ENCODE peak calls at places on chromosome 12, in ten cellular contexts. I is IMR-90, J is adrenal gland, H is transverse colon, A is thyroid gland, F is GM12891, Y is K562, X is stomach, D is NB4, N is lower leg skin. B is an unnamed sample.

GRCh38 chr12:118136559-118137003 is 657 bp downstream of the PEBP1 start:
- DNase-seq in F (peak), H (peak), I (peak), A (peak), N (peak), J (peak), X (peak), D (peak), Y (peak), B (peak)

GRCh38 chr12:97899956-97900355 is 437.4 kb downstream of the RMST start:
- DNase-seq in J (no peak), F (no peak), D (no peak), A (no peak), X (no peak), N (no peak), Y (no peak), I (no peak), H (no peak), B (no peak)

GRCh38 chr12:29639893-29640495 is 142.5 kb upstream of the OVCH1 start:
- DNase-seq in I (no peak), J (no peak), H (no peak), N (no peak), A (no peak), D (no peak), X (no peak), Y (no peak), F (no peak), B (no peak)

GRCh38 chr12:56477521-56478225 is 9.3 kb downstream of the SPRYD4 start:
- DNase-seq in J (no peak), I (no peak), H (no peak), X (no peak), N (no peak), A (no peak), Y (no peak), F (no peak), D (no peak), B (no peak)

GRCh38 chr12:120588948-120589930 is 8.0 kb upstream of the POP5 start:
- DNase-seq in I (no peak), Y (no peak), N (no peak), A (no peak), D (no peak), F (no peak), J (no peak), H (peak), X (no peak), B (no peak)

GRCh38 chr12:3004655-3005565 is 45.7 kb downstream of the TEAD4 start:
- DNase-seq in J (no peak), D (peak), F (peak), Y (no peak), N (no peak), I (no peak), X (no peak), A (peak), H (no peak), B (no peak)

GRCh38 chr12:109289004-109289403 is 20.1 kb downstream of the FOXN4 start:
- DNase-seq in D (no peak), J (no peak), X (no peak), Y (no peak), N (no peak), I (no peak), H (no peak), F (no peak), A (no peak), B (no peak)

GRCh38 chr12:3342051-3342450 is 149.0 kb upstream of the PRMT8 start:
- DNase-seq in J (peak), H (no peak), F (no peak), A (peak), X (peak), N (no peak), D (peak), I (peak), Y (peak), B (peak)

GRCh38 chr12:120417917-120418316 is 20.0 kb upstream of the COX6A1 start:
- DNase-seq in X (no peak), J (no peak), Y (no peak), D (no peak), A (no peak), I (no peak), H (no peak), F (no peak), N (no peak), B (no peak)

GRCh38 chr12:623865-624372 is 39.3 kb downstream of the NINJ2 start:
- DNase-seq in D (no peak), I (no peak), J (no peak), X (no peak), Y (no peak), F (no peak), H (no peak), N (no peak), A (no peak), B (no peak)

GRCh38 chr12:93736640-93737178 is 59.5 kb downstream of the CRADD start:
- DNase-seq in Y (no peak), N (no peak), X (no peak), J (no peak), I (no peak), F (no peak), A (no peak), D (no peak), H (no peak), B (no peak)

GRCh38 chr12:93740721-93741120 is 63.5 kb downstream of the CRADD start:
- DNase-seq in I (peak), F (no peak), J (no peak), N (no peak), A (no peak), Y (no peak), D (no peak), X (no peak), H (no peak), B (peak)

GRCh38 chr12:93737457-93738198 is 60.5 kb downstream of the CRADD start:
- DNase-seq in H (no peak), D (no peak), A (no peak), J (no peak), I (no peak), Y (peak), X (no peak), N (no peak), F (no peak), B (no peak)

GRCh38 chr12:93741741-93742085 is 64.5 kb downstream of the CRADD start:
- DNase-seq in D (no peak), F (no peak), I (no peak), X (no peak), N (no peak), Y (no peak), J (no peak), A (peak), H (no peak), B (no peak)

DNA sequence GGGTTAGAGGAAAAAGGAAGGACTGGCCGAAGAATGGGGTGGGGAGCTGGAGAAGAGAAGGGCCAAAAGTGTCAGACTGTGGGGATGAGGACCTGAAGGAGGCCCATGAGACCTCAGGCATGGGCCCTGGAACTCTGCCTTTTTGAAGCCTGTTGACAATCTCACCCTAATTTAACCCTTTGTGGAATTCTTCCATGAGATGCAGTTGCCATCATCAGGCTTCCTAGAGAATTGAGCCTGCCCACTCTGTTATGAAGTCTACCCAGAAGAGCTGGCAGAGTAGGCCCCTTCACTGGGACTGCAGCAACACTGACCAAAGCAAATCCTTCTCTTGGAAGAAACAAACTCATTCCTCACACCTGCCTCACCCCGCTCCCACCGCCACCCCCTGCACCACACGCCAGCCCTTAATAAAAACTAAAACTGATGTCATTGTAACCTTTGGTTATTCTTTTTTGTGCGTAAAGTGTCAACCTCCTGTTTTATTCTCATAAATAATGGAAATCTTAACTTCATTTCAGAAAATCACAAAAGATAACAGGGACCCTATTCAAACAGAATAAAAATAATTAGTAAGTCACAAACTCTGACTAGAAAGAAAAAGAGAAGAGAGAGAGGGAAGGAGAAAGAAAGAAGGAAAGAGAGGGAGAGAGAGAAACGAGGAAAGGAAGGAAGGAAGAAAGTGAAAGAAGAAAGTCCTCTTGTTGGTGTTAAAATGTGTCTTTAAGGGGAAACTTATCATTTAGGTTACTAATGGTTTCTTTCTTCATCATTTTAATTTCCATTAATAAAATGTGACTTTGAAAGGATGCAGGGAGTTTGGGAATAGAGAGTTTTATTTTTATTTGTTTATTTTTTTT is 61.3 kb downstream of the CRADD start:
- DNase-seq in D (no peak), F (no peak), J (no peak), I (no peak), Y (no peak), A (no peak), H (no peak), N (no peak), X (no peak), B (no peak)
- TF ChIP-seq POLR2A in D (no peak), F (no peak), J (no peak), I (no peak), Y (no peak), A (no peak), H (no peak), N (no peak), X (no peak), B (no peak)

GRCh38 chr12:43766291-43766690 is 7.5 kb downstream of the IRAK4 start:
- DNase-seq in H (no peak), I (peak), J (no peak), X (no peak), F (no peak), Y (no peak), N (no peak), A (no peak), D (no peak), B (no peak)
- TF ChIP-seq POLR2A in H (no peak), I (no peak), J (no peak), X (no peak), F (no peak), Y (no peak), N (no peak), A (no peak), D (no peak), B (no peak)

DNA sequence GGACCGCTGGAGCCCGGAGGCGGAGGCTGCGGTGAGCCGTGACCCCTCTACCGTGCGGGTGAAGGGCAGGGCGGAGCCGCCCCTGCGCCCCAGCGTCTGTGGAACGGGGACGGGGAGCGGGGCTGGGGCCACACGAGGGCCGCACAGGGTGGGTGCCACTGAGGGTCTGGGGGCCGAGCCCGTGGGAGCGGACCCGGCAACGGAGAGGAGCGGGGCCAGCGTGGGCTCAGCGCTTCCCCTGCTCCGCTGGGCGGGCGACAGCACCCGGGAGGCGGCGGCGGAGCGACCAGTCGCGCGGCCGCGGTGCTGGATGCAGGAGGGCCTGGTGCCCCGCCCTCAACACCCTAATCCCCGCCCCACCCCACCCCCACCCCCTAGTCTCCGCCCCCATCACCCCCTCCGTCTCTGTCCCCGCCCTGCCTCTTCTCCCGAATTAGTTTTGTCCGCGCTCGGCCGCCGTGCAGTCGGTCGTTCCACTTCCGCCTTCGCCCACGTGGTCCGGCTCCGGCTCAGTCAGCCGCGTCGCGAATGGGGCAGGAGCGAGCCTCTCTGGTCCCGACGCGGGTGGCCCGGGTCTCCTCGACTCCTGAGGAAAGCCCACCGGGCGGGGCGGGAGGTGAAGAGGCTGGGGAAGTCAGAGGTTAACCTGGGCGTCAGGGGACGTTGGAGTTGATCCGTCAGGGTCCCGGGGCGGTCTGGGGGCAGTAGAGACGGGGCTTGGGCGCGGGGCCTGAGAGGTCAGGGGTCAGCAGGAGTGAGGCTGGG is at the start of gene PUS1:
- DNase-seq in X (peak), A (peak), N (peak), F (peak), I (peak), D (peak), H (peak), J (peak), Y (peak), B (peak)
- TF ChIP-seq POLR2A in X (no peak), A (peak), N (no peak), F (peak), I (peak), D (peak), H (peak), J (peak), Y (peak), B (peak)

GRCh38 chr12:46526231-46526630 is 153.7 kb upstream of the SLC38A2 start:
- DNase-seq in N (no peak), H (no peak), I (no peak), X (no peak), A (no peak), D (no peak), J (no peak), F (no peak), Y (no peak), B (no peak)
- TF ChIP-seq POLR2A in N (no peak), H (no peak), I (no peak), X (no peak), A (no peak), D (no peak), J (no peak), F (no peak), Y (no peak), B (no peak)

DNA sequence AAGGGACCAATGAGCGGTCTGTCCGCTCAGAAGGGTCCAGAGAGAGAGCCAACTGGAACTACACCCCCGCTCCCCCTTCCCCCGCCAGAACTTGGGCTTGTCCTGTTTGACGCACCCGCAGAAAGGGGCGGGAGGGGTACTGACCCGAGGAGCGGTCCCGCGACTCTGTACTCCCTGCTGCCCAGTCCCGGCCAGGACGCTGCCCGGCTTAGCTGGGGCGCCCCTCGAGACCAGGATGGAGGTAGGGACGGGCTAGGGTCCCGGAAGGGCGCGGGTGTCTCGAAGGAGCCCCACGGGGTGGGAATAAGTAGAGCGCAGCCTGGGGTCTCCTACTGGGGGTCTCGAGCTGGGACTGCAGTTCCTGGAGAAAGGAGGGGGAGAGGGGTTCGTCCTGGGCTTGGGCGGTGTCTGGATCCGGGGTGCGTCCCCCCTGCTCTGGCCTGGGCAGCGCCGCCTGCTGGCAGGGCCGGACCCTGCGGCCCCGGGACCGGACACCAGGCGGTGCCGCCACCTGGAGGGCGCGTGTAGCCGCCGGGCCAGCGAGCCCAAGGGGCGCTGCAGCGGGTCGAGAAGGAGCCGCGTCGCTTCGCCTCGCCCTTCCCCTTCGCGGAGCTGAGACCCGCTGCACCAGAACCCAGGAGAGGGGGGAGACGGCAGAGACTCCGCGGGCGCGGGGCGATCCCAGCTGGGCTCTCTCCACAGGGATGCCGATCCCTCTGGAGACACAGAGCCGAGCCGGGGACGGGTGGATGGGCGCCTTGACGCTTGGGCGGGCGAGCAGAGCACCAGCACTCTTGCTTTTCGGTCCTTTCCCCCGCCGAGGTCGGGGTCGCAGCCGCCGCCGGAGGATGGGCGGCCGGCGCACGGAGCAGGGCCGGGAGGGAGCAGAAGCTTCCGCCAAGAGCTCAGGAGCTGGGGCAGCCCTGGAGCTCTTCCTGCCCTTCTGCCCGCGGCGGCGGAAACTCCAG is 3.7 kb upstream of the CACNB3 start:
- DNase-seq in N (peak), D (peak), Y (peak), H (peak), J (peak), X (peak), F (peak), I (peak), A (peak), B (peak)
- TF ChIP-seq POLR2A in N (no peak), D (peak), Y (peak), H (no peak), J (no peak), X (no peak), F (no peak), I (peak), A (peak), B (no peak)

GRCh38 chr12:113965951-113966797 is at the start of gene RBM19:
- DNase-seq in X (peak), N (peak), I (peak), Y (peak), A (peak), J (peak), F (peak), D (peak), H (peak), B (peak)
- TF ChIP-seq POLR2A in X (no peak), N (no peak), I (peak), Y (peak), A (peak), J (peak), F (peak), D (peak), H (peak), B (peak)

GRCh38 chr12:12349711-12350665 is at the start of gene MANSC1:
- DNase-seq in A (peak), D (peak), J (peak), N (peak), F (peak), X (peak), I (peak), Y (peak), H (peak), B (peak)
- TF ChIP-seq POLR2A in A (peak), D (no peak), J (peak), N (no peak), F (no peak), X (no peak), I (no peak), Y (peak), H (peak), B (peak)